ENCODE peak calls at places on chromosomes 2 and 18, in six cellular contexts. Y is cardiac muscle cell, T is neural progenitor cell, H is GM23248, C is tibial nerve, N is stomach. B is an unnamed sample. For H3K36me3, the result is how much of the 10 kb centered on the place peaks cover.

GRCh38 chr2:40803900-40804299 is 352.0 kb upstream of the SLC8A1 start:
- DNase-seq in N (no peak), T (no peak), H (no peak), C (no peak), Y (no peak), B (no peak)

GRCh38 chr2:218039171-218039570 is 29.9 kb upstream of the RUFY4 start:
- DNase-seq in T (no peak), H (peak), Y (no peak), C (no peak), N (no peak), B (no peak)

GRCh38 chr18:76405761-76406356 is 89.2 kb downstream of the ZNF516 start:
- DNase-seq in T (peak), H (peak), N (peak), Y (no peak), C (peak), B (no peak)

GRCh38 chr2:127081826-127082633 is 24.9 kb downstream of the BIN1 start:
- DNase-seq in T (no peak), C (no peak), N (peak), H (no peak), Y (no peak), B (peak)

GRCh38 chr2:26412091-26412673 is 10.5 kb downstream of the DRC1 start:
- DNase-seq in N (no peak), T (no peak), H (no peak), C (no peak), Y (no peak), B (no peak)

GRCh38 chr2:220129427-220129826 is 502.0 kb downstream of the SLC4A3 start:
- DNase-seq in Y (no peak), C (no peak), N (no peak), T (no peak), H (no peak), B (no peak)

GRCh38 chr18:25349131-25349925 is 2.6 kb downstream of the ZNF521 start:
- DNase-seq in H (peak), C (no peak), T (peak), N (no peak), Y (peak), B (no peak)

GRCh38 chr2:33510589-33510968 is 34.1 kb downstream of the RASGRP3 start:
- DNase-seq in T (no peak), N (no peak), H (peak), C (no peak), Y (no peak), B (no peak)

GRCh38 chr2:240972636-240973521 is 25.5 kb upstream of the SNED1 start:
- DNase-seq in Y (no peak), T (no peak), H (peak), C (no peak), N (peak), B (no peak)

GRCh38 chr2:241925277-241925676 is 55.7 kb downstream of the RTP5 start:
- DNase-seq in Y (no peak), T (no peak), N (peak), C (no peak), H (no peak), B (no peak)

GRCh38 chr2:241795021-241795999 is 13.7 kb upstream of the NEU4 start:
- DNase-seq in H (no peak), C (no peak), Y (no peak), N (no peak), T (no peak), B (no peak)

GRCh38 chr18:26710460-26711096 is 154.9 kb downstream of the AQP4 start:
- DNase-seq in Y (no peak), T (no peak), N (no peak), H (no peak), C (no peak), B (no peak)

GRCh38 chr2:220334871-220335590 is 707.6 kb downstream of the SLC4A3 start:
- DNase-seq in T (no peak), C (no peak), N (no peak), Y (no peak), H (no peak), B (no peak)

GRCh38 chr2:18763338-18763737 is 174.0 kb upstream of the NT5C1B start:
- DNase-seq in Y (no peak), C (no peak), H (no peak), N (no peak), T (no peak), B (no peak)

GRCh38 chr2:30232027-30232800 is 880 bp downstream of the LBH start:
- DNase-seq in T (peak), C (no peak), N (peak), H (peak), Y (peak), B (no peak)

GRCh38 chr2:59578349-59578748 is 975.1 kb downstream of the BCL11A start:
- DNase-seq in Y (no peak), H (no peak), C (no peak), N (no peak), T (no peak), B (no peak)

GRCh38 chr2:96870631-96871255 is 863 bp upstream of the SEMA4C start:
- DNase-seq in C (no peak), Y (peak), H (peak), N (peak), T (no peak), B (no peak)

GRCh38 chr18:77084757-77085035 is 47.9 kb downstream of the MBP start:
- DNase-seq in Y (no peak), N (no peak), H (no peak), C (no peak), T (no peak), B (no peak)

GRCh38 chr2:38489846-38490245 is 112.8 kb upstream of the ATL2 start:
- DNase-seq in Y (no peak), H (no peak), N (no peak), C (no peak), T (no peak), B (no peak)

GRCh38 chr2:165901595-165901994 is 52.0 kb downstream of the TTC21B start:
- DNase-seq in T (no peak), N (no peak), H (no peak), Y (no peak), C (no peak), B (no peak)

GRCh38 chr2:165897741-165898140 is 55.8 kb downstream of the TTC21B start:
- DNase-seq in H (no peak), N (no peak), T (no peak), C (no peak), Y (no peak), B (no peak)

GRCh38 chr2:165898381-165898780 is 55.2 kb downstream of the TTC21B start:
- DNase-seq in T (no peak), C (no peak), H (peak), N (no peak), Y (no peak), B (no peak)

GRCh38 chr2:165897074-165897683 is 56.4 kb downstream of the TTC21B start:
- DNase-seq in C (no peak), H (no peak), T (no peak), Y (no peak), N (no peak), B (no peak)

GRCh38 chr2:165899311-165899710 is 54.3 kb downstream of the TTC21B start:
- DNase-seq in T (no peak), C (no peak), Y (no peak), H (no peak), N (no peak), B (no peak)
- H3K36me3 ChIP-seq in T (under half), C (half or more), Y (under half), H (under half), N (half or more), B (under half)

DNA sequence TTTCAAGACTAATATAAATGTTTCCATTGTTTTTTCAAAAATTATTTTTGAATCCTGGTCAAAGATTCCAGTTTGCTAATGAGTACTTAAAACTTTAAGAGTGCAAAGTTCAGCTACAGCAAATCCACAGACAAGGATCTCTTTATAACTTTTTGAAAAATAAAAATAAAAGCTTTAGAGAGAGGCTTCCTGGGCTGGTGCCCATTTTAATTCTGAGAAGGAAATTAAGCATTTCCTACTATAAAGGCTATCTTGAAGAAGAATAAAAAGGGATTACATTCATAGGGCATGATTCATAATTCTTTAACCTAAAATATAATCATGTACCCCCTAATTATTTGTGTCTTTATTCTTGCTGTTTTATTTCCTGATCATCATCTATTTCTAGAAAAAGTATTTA is 38.2 kb downstream of the DNAJC10 start:
- DNase-seq in T (no peak), Y (no peak), H (no peak), N (no peak), C (no peak), B (no peak)
- H3K36me3 ChIP-seq in T (under half), Y (half or more), H (half or more), N (half or more), C (half or more), B (under half)

GRCh38 chr2:86052676-86053075 is 53.0 kb downstream of the POLR1A start:
- DNase-seq in T (no peak), C (no peak), Y (no peak), N (no peak), H (no peak), B (no peak)
- H3K36me3 ChIP-seq in T (under half), C (half or more), Y (under half), N (half or more), H (under half), B (under half)

DNA sequence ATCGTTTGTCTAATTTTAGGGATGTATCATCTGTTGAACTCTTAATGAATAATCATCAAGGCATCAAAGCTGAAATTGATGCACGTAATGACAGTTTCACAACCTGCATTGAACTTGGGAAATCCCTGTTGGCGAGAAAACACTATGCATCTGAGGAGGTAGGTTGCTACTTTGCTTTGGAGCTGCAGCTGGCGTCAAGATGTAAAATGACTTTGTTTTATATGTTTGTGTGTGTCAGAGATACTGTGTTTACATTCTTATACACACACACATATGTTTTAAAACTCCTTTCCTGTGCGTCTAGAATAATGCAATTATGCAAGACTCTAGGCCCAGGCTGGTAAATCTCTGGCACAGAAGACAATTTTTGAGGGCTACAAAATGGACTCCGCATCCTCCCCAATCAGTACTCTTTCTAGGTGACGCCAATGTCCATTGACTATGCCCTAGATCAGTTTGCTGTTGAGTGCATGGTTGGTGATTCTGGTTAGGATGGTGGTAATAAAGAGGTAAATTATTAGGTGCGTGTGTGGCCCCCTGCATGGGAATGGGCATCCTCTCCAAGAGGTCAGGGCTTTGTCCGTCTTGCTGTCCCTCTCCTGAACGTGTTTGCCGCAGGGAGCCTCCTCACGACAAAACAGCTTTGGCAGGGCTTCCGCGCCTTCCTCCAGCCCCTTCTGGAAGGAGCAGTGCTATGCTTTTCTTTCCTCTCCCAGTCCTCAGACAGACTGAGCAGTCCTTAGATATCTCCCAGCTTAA is 68.2 kb upstream of the EML6 start:
- DNase-seq in Y (no peak), N (no peak), T (no peak), C (no peak), H (no peak), B (no peak)
- H3K36me3 ChIP-seq in Y (half or more), N (half or more), T (under half), C (half or more), H (half or more), B (half or more)

B was measured in esophagus squamous epithelium.